ENCODE peak calls at places on chromosome 3, in seven cellular contexts. S is kidney glomerular epithelial cell, C is AML-193, X is cardiac fibroblast, L is iris pigment epithelial cell, M is renal cortical epithelial cell, Y is skeletal muscle cell. E is an unnamed sample.

GRCh38 chr3:72347819-72348319 is 500.4 kb downstream of the SHQ1 start:
- DNase-seq in S (no peak), C (peak), X (peak), L (peak), M (peak), Y (no peak), E (no peak)

GRCh38 chr3:184761120-184761841 is 49.4 kb upstream of the MAGEF1 start:
- DNase-seq in S (no peak), C (no peak), X (peak), L (no peak), M (no peak), Y (peak), E (no peak)

GRCh38 chr3:48301814-48302194 is 31.7 kb downstream of the SPINK8 start:
- DNase-seq in S (peak), C (peak), X (peak), L (peak), M (peak), Y (no peak), E (peak)

GRCh38 chr3:128407247-128407646 is 59.4 kb downstream of the DNAJB8 start:
- DNase-seq in S (no peak), C (no peak), X (no peak), L (no peak), M (no peak), Y (no peak), E (no peak)

GRCh38 chr3:173870976-173871375 is 473.4 kb downstream of the NLGN1 start:
- DNase-seq in S (no peak), C (no peak), X (no peak), L (no peak), M (no peak), Y (no peak), E (peak)

GRCh38 chr3:157065201-157065600 is 94.7 kb downstream of the CCNL1 start:
- DNase-seq in S (no peak), C (no peak), X (no peak), L (no peak), M (no peak), Y (no peak), E (no peak)

GRCh38 chr3:129101370-129102138 is 20.1 kb downstream of the RAB43 start:
- DNase-seq in S (no peak), C (no peak), X (no peak), L (no peak), M (no peak), Y (no peak), E (no peak)

GRCh38 chr3:45261333-45262110 is 35.4 kb upstream of the TMEM158 start:
- DNase-seq in S (no peak), C (peak), X (no peak), L (no peak), M (no peak), Y (no peak), E (no peak)

GRCh38 chr3:53030864-53031445 is 14.9 kb downstream of the SFMBT1 start:
- DNase-seq in S (no peak), C (no peak), X (no peak), L (no peak), M (no peak), Y (no peak), E (no peak)

GRCh38 chr3:194760740-194761139 is 75.1 kb downstream of the FAM43A start:
- DNase-seq in S (no peak), C (peak), X (peak), L (peak), M (no peak), Y (no peak), E (no peak)

GRCh38 chr3:133930341-133930933 is 34.8 kb upstream of the RAB6B start:
- DNase-seq in S (peak), C (peak), X (peak), L (peak), M (peak), Y (no peak), E (peak)

GRCh38 chr3:191141728-191142127 is 57.3 kb upstream of the OSTN start:
- DNase-seq in S (peak), C (no peak), X (peak), L (peak), M (peak), Y (peak), E (peak)

GRCh38 chr3:13880811-13881156 is 913 bp upstream of the WNT7A start:
- DNase-seq in S (no peak), C (no peak), X (no peak), L (no peak), M (no peak), Y (no peak), E (no peak)

GRCh38 chr3:108391917-108392585 is 95.7 kb downstream of the HHLA2 start:
- DNase-seq in S (no peak), C (peak), X (peak), L (peak), M (no peak), Y (no peak), E (no peak)

GRCh38 chr3:119700269-119700919 is 2.4 kb upstream of the CFAP91 start:
- DNase-seq in S (peak), C (peak), X (peak), L (peak), M (peak), Y (no peak), E (no peak)

GRCh38 chr3:126394179-126394976 is at the start of gene CFAP100:
- DNase-seq in S (no peak), C (no peak), X (peak), L (peak), M (peak), Y (no peak), E (no peak)

GRCh38 chr3:143731304-143731703 is 117.0 kb downstream of the SLC9A9 start:
- DNase-seq in S (no peak), C (no peak), X (no peak), L (no peak), M (no peak), Y (no peak), E (no peak)

GRCh38 chr3:25155696-25156471 is 272.2 kb upstream of the RARB start:
- DNase-seq in S (no peak), C (no peak), X (no peak), L (peak), M (peak), Y (no peak), E (no peak)

GRCh38 chr3:127822836-127823589 is 698 bp upstream of the MGLL start:
- DNase-seq in S (no peak), C (peak), X (peak), L (no peak), M (no peak), Y (no peak), E (peak)

GRCh38 chr3:138125548-138126221 is 6.5 kb downstream of the A4GNT start:
- DNase-seq in S (peak), C (peak), X (peak), L (peak), M (peak), Y (peak), E (peak)

GRCh38 chr3:13268961-13269391 is 151.1 kb downstream of the NUP210 start:
- DNase-seq in S (no peak), C (no peak), X (no peak), L (no peak), M (no peak), Y (no peak), E (no peak)

GRCh38 chr3:198081421-198081844 is 121.4 kb downstream of the LMLN start:
- DNase-seq in S (no peak), C (no peak), X (no peak), L (no peak), M (no peak), Y (no peak), E (no peak)

GRCh38 chr3:14234197-14235002 is 55.8 kb downstream of the LSM3 start:
- DNase-seq in S (peak), C (no peak), X (no peak), L (no peak), M (peak), Y (no peak), E (no peak)

GRCh38 chr3:187066228-187066995 is 72.9 kb downstream of the RPL39L start:
- DNase-seq in S (peak), C (peak), X (peak), L (peak), M (peak), Y (peak), E (peak)

E was measured in HCEC 1CT.